ENCODE peak calls at places on chromosomes 6 and 20, in four cellular contexts. B is GM12878, K is SK-N-SH, Z is K562. D is an unnamed sample.

GRCh38 chr20:19688031-19688806 is 69.8 kb upstream of the RIN2 start:
- DNase-seq in B (no peak), K (peak; percentile 47), Z (peak; percentile 7), D (peak; percentile 92)

GRCh38 chr6:11214438-11214837 is 18.0 kb downstream of the NEDD9 start:
- DNase-seq in K (no peak), Z (no peak), B (no peak), D (no peak)

GRCh38 chr6:1382331-1382882 is 7.0 kb upstream of the FOXF2 start:
- DNase-seq in K (no peak), B (no peak), Z (no peak), D (no peak)

GRCh38 chr6:12288844-12289654 is 1.1 kb upstream of the EDN1 start:
- DNase-seq in Z (peak; percentile 68), K (peak; percentile 75), B (peak; percentile 62), D (peak; percentile 74)

GRCh38 chr6:4942673-4943009 is 61.2 kb downstream of the RPP40 start:
- DNase-seq in B (no peak), K (no peak), Z (no peak), D (no peak)

GRCh38 chr6:104700371-104701185 is 159.1 kb downstream of the HACE1 start:
- DNase-seq in B (no peak), Z (no peak), K (no peak), D (no peak)

GRCh38 chr6:135046912-135047311 is 7.7 kb downstream of the HBS1L start:
- DNase-seq in B (no peak), K (no peak), Z (no peak), D (no peak)

GRCh38 chr20:17969884-17970409 is 1.1 kb downstream of the MGME1 start:
- DNase-seq in K (no peak), B (no peak), Z (peak; percentile 57), D (peak; percentile 70)

GRCh38 chr6:4351857-4352669 is 216.7 kb upstream of the ECI2 start:
- DNase-seq in Z (peak; percentile 22), B (no peak), K (peak; percentile 7), D (peak; percentile 95)

GRCh38 chr20:51076841-51077543 is 54.1 kb upstream of the KCNG1 start:
- DNase-seq in Z (no peak), K (no peak), B (no peak), D (no peak)

DNA sequence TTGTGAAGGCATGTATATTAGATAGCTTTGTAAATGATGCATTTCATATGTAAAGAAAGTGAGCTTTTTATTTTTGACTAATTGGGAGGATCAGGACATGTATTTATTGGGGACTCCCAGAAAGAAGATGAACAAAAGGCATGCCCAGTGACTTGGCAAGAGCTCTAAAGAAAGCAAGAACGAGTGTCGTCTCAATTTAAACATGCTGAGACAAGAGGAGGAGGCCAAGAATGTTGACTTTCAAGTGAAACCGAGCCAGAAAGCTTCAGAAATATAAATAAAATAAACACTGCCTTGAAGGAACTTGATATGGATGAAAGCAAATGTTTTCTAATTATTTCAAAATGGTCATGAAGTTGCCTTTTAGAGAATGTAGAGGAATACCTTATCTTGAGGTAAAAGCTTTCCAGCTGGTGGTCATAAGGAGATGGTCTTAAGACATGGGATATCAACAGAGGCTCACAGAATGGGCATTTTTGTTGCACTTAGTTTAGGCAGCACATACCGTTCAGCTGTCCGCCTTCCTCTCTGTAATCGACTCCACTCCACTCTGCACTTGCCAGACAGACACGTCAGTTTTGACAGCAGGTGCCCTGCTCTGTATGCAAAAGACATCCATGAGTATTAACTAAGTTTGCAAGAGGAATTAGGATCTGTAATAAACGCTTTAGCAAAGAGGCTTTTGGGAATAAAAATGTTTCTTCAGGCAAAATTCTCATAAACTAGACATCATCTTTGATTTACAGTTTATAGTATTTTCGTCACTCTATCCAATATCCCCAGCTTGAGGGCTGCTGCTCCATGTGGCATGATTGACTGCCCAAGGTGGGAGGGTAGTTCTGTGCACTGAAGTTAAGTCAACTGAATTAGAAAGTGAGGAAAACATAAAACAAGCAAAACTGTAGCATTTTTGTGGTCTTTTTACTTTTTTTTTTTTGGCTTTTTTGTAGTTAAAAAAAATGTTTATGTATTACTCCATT is 613.1 kb downstream of the PKHD1 start:
- DNase-seq in B (no peak), K (no peak), Z (no peak), D (no peak)
- TF ChIP-seq MXI1 in B (no peak), K (no peak), Z (no peak), D (no peak)

GRCh38 chr6:157187182-157188093 is 135.9 kb downstream of the TMEM242 start:
- DNase-seq in K (no peak), Z (no peak), B (no peak), D (no peak)
- TF ChIP-seq MXI1 in K (no peak), Z (no peak), B (no peak), D (no peak)

GRCh38 chr6:84554706-84555105 is 209.7 kb downstream of the TBX18 start:
- DNase-seq in B (no peak), K (no peak), Z (no peak), D (no peak)
- TF ChIP-seq MXI1 in B (no peak), K (no peak), Z (no peak), D (no peak)

GRCh38 chr6:122005661-122006060 is 393.8 kb upstream of the HSF2 start:
- DNase-seq in Z (no peak), K (no peak), B (no peak), D (no peak)
- TF ChIP-seq MXI1 in Z (no peak), K (no peak), B (no peak), D (no peak)

D was measured in IMR-90.